ENCODE peak calls at places on chromosomes 16 and 17, in six cellular contexts. C is tibial artery, X is NT2/D1, K is heart right ventricle, P is heart left ventricle, I is fibroblast of lung. O is an unnamed sample.
A peak's percentile ranks its signal among the peaks of the same experiment; 100 is the strongest.

GRCh38 chr16:87501117-87501516 is 8.3 kb upstream of the ZCCHC14 start:
- DNase-seq in P (no peak), I (no peak), C (no peak), K (no peak), X (no peak), O (no peak)

GRCh38 chr17:4583796-4584124 is 569 bp upstream of the SMTNL2 start:
- DNase-seq in C (no peak), I (no peak), K (peak; percentile 47), X (no peak), P (no peak), O (no peak)

GRCh38 chr17:77836557-77837041 is 121.9 kb upstream of the TNRC6C start:
- DNase-seq in C (peak; percentile 15), I (peak; percentile 87), P (no peak), X (no peak), K (no peak), O (peak; percentile 58)

GRCh38 chr17:64399071-64399766 is 8.6 kb upstream of the PECAM1 start:
- DNase-seq in K (no peak), I (peak; percentile 65), C (no peak), X (no peak), P (no peak), O (peak; percentile 49)

GRCh38 chr16:1492082-1492922 is 858 bp upstream of the TELO2 start:
- DNase-seq in C (no peak), K (no peak), P (no peak), I (no peak), X (no peak), O (no peak)

GRCh38 chr17:51487947-51488346 is 227.6 kb downstream of the UTP18 start:
- DNase-seq in K (no peak), C (no peak), P (no peak), X (peak; percentile 39), I (no peak), O (no peak)

GRCh38 chr16:84637709-84638108 is 10.6 kb upstream of the KLHL36 start:
- DNase-seq in P (no peak), C (no peak), I (no peak), K (no peak), X (no peak), O (no peak)

GRCh38 chr16:18804540-18804939 is 3.2 kb upstream of the ARL6IP1 start:
- DNase-seq in P (no peak), C (no peak), K (no peak), I (peak; percentile 15), X (no peak), O (peak; percentile 8)

GRCh38 chr17:37527249-37527851 is 37.7 kb downstream of the DUSP14 start:
- DNase-seq in I (peak; percentile 47), P (no peak), X (peak; percentile 25), K (no peak), C (no peak), O (peak; percentile 70)

GRCh38 chr17:6110592-6110991 is 40.4 kb downstream of the WSCD1 start:
- DNase-seq in K (no peak), I (peak; percentile 38), C (no peak), P (no peak), X (no peak), O (no peak)

GRCh38 chr17:29195465-29196081 is 15.4 kb upstream of the MYO18A start:
- DNase-seq in I (no peak), K (no peak), X (no peak), C (no peak), P (no peak), O (no peak)

GRCh38 chr17:76684756-76685155 is 26.0 kb downstream of the MXRA7 start:
- DNase-seq in X (no peak), I (no peak), C (no peak), P (no peak), K (no peak), O (no peak)

GRCh38 chr17:76686538-76687277 is 24.1 kb downstream of the MXRA7 start:
- DNase-seq in C (no peak), P (no peak), I (no peak), K (no peak), X (no peak), O (no peak)

GRCh38 chr17:76685846-76686245 is 24.9 kb downstream of the MXRA7 start:
- DNase-seq in C (no peak), I (no peak), P (no peak), K (no peak), X (no peak), O (no peak)

GRCh38 chr17:76683921-76684745 is 26.6 kb downstream of the MXRA7 start:
- DNase-seq in C (no peak), K (no peak), P (no peak), X (no peak), I (no peak), O (no peak)

GRCh38 chr17:76685366-76685765 is 25.4 kb downstream of the MXRA7 start:
- DNase-seq in X (no peak), K (no peak), I (no peak), C (no peak), P (no peak), O (no peak)
- H3K4me3 ChIP-seq in X (no peak overlapping the region), K (no peak overlapping the region), I (no peak overlapping the region), C (no peak overlapping the region), P (no peak overlapping the region), O (no peak overlapping the region)

GRCh38 chr16:64702415-64702814 is 419.4 kb downstream of the CDH11 start:
- DNase-seq in C (no peak), K (no peak), I (no peak), P (no peak), X (no peak), O (no peak)

GRCh38 chr16:64700628-64701027 is 421.2 kb downstream of the CDH11 start:
- DNase-seq in P (no peak), C (no peak), K (no peak), I (no peak), X (no peak), O (no peak)

GRCh38 chr16:64695684-64696083 is 426.2 kb downstream of the CDH11 start:
- DNase-seq in C (no peak), K (no peak), I (no peak), P (no peak), X (no peak), O (no peak)

DNA sequence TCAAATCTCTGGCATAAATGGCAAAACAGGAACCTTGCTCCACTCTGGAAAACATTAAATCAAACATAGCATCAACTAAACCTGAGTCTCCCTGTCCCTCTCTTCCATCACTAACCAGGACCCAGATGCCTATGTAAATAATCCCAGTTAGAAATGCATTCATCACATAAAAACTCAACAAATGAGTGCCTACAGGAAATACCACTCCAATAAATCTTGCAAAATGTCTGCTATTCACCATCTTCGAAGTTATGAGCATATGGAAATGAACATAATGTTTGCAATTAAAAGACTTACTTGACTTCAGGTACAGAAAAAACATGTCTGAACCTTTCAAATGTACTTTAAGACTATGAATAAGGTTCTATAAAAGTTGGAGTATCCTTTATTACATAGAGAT is 425.0 kb downstream of the CDH11 start:
- DNase-seq in C (no peak), P (no peak), I (no peak), X (no peak), K (no peak), O (no peak)
- H3K4me3 ChIP-seq in C (no peak overlapping the region), P (no peak overlapping the region), I (no peak overlapping the region), X (no peak overlapping the region), K (no peak overlapping the region), O (no peak overlapping the region)

DNA sequence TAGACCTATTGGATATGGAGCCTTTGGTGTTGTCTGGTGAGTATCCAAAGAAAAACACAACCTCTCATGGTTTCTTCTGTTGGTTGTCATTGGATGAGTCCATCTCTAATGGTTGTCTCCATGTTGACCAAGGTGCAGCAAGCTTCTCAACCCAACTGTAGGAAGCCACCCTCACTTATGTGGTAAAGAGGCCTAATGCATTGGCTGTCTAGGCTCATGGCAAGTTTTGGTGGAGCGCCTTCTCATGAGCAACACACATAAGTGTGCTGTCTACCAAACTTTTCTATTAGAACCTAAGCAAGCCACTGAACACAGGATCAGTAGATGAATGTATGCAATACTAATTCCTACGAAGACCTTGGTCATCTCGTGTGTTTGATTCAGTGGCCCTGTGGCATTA is 819 bp downstream of the NLK start:
- DNase-seq in P (no peak), X (no peak), C (no peak), K (no peak), I (no peak), O (no peak)
- H3K4me3 ChIP-seq in P (peak overlapping the region; percentile 27), X (peak overlapping the region; percentile 3), C (no peak overlapping the region), K (peak overlapping the region; percentile 95), I (no peak overlapping the region), O (peak overlapping the region; percentile 80)

GRCh38 chr16:50247123-50247905 is 19.0 kb upstream of the ADCY7 start:
- DNase-seq in C (no peak), I (no peak), K (no peak), X (no peak), P (no peak), O (no peak)

GRCh38 chr16:50244140-50244503 is 22.2 kb upstream of the ADCY7 start:
- DNase-seq in C (no peak), X (no peak), K (no peak), P (no peak), I (peak; percentile 48), O (no peak)

GRCh38 chr16:50245417-50246298 is 20.7 kb upstream of the ADCY7 start:
- DNase-seq in X (no peak), C (peak; percentile 77), I (peak; percentile 66), K (no peak), P (peak; percentile 54), O (peak; percentile 42)

GRCh38 chr16:50246299-50247122 is 19.8 kb upstream of the ADCY7 start:
- DNase-seq in P (no peak), C (peak; percentile 69), X (no peak), K (no peak), I (no peak), O (no peak)

DNA sequence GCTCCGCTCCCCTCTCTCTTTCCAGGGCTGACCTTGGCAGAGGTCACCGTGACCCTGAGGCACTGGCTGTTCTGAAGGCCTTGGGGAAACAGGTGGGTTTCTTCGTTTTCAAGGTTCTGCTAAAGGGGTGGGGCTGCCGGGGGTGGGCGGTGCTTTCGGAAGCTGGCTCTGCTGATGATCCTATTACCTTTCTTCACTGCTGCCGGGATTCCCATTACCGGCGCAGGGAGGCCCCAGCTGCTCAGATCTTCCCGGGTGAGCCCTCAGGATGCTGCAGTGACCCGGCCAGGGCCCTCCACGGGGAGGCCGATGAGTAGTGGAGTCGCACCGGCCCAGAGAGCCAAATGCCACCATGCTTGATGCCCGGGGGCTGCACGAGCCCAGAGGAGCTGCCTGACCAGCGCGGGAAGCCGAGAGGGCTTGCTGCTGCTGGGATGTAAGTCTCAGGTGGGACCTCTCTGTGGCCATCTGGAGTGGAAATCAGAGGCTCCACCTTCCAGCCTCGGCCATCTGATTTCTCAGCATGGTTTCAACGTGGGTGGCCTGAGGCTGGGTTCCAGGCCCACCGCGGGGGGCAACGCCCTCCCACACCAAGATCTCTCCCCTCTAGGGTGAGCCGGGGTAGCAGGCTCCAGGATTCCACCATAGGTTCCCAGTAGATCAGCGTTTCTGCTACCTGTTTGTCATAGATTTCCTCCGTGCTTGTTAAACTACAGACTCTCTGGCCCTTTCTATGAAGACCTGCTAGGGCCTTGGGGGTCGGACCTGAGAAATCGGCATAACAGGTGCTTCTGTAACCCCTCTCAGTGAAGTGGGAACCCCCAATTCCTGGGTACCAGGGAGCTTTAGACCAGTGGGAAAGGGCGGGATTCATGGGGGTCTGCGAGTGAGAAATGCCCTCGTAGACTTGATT is 21.6 kb upstream of the ADCY7 start:
- DNase-seq in X (no peak), K (no peak), C (no peak), P (no peak), I (no peak), O (no peak)
- H3K4me3 ChIP-seq in X (peak overlapping the region; percentile 41), K (peak overlapping the region; percentile 57), C (peak overlapping the region; percentile 61), P (no peak overlapping the region), I (no peak overlapping the region), O (peak overlapping the region; percentile 55)

GRCh38 chr17:39622380-39623006 is 4.3 kb upstream of the PPP1R1B start:
- DNase-seq in K (no peak), P (no peak), C (no peak), X (no peak), I (no peak), O (no peak)
- H3K4me3 ChIP-seq in K (no peak overlapping the region), P (no peak overlapping the region), C (no peak overlapping the region), X (no peak overlapping the region), I (no peak overlapping the region), O (no peak overlapping the region)

O was measured in fibroblast of pulmonary artery.